ENCODE peak calls at places on chromosomes 7 and 10, in five cellular contexts. L is GM13977, O is T-helper 22 cell, A is mammary epithelial cell, M is NCI-H2081. E is an unnamed sample.

GRCh38 chr10:57716884-57717283 is 550.8 kb downstream of the IPMK start:
- DNase-seq in O (no peak), L (no peak), A (peak), M (no peak), E (no peak)

GRCh38 chr10:70306168-70306705 is 22.4 kb upstream of the NPFFR1 start:
- DNase-seq in A (no peak), L (no peak), M (no peak), O (no peak), E (no peak)

GRCh38 chr7:16675277-16675676 is 29.3 kb downstream of the BZW2 start:
- DNase-seq in O (no peak), L (no peak), A (no peak), M (no peak), E (no peak)

GRCh38 chr10:78964952-78965633 is 103.7 kb upstream of the ZMIZ1 start:
- DNase-seq in L (no peak), O (no peak), A (peak), M (no peak), E (no peak)

GRCh38 chr10:87660484-87661133 is 931 bp downstream of the PAPSS2 start:
- DNase-seq in O (no peak), M (no peak), L (no peak), A (no peak), E (no peak)

GRCh38 chr10:44043646-44044368 is 341.1 kb downstream of the CXCL12 start:
- DNase-seq in A (no peak), M (no peak), O (no peak), L (no peak), E (no peak)

GRCh38 chr7:114720725-114721124 is 201.2 kb upstream of the MDFIC start:
- DNase-seq in A (no peak), L (no peak), M (no peak), O (no peak), E (no peak)

GRCh38 chr10:103069453-103070331 is 123.4 kb downstream of the NT5C2 start:
- DNase-seq in O (peak), L (peak), M (peak), A (peak), E (peak)

GRCh38 chr7:82859106-82859850 is 303.4 kb downstream of the PCLO start:
- DNase-seq in M (no peak), A (peak), O (no peak), L (no peak), E (no peak)

GRCh38 chr7:135210818-135211178 is 528 bp downstream of the WDR91 start:
- DNase-seq in O (no peak), L (no peak), A (no peak), M (no peak), E (peak)

GRCh38 chr7:66265566-66265965 is 60.4 kb downstream of the TPST1 start:
- DNase-seq in L (no peak), A (no peak), O (no peak), M (no peak), E (no peak)

GRCh38 chr10:132654708-132655661 is 117.4 kb downstream of the INPP5A start:
- DNase-seq in O (no peak), L (peak), A (peak), M (no peak), E (peak)

GRCh38 chr7:54785261-54785660 is 26.2 kb upstream of the SEC61G start:
- DNase-seq in O (no peak), L (no peak), M (no peak), A (peak), E (no peak)

GRCh38 chr10:121595321-121595805 is 2.9 kb downstream of the FGFR2 start:
- DNase-seq in A (peak), L (no peak), O (no peak), M (no peak), E (no peak)

GRCh38 chr10:90125966-90126600 is 424.7 kb downstream of the KIF20B start:
- DNase-seq in L (no peak), M (no peak), A (peak), O (no peak), E (no peak)

GRCh38 chr7:70743531-70743930 is 388.4 kb upstream of the GALNT17 start:
- DNase-seq in A (no peak), M (no peak), O (no peak), L (no peak), E (no peak)

GRCh38 chr10:93541402-93542357 is 24.8 kb upstream of the FFAR4 start:
- DNase-seq in M (no peak), L (no peak), O (no peak), A (no peak), E (peak)

GRCh38 chr10:50561266-50561665 is 62.5 kb downstream of the SGMS1 start:
- DNase-seq in M (no peak), O (no peak), L (no peak), A (no peak), E (no peak)

GRCh38 chr7:142063551-142064442 is 47.7 kb upstream of the MGAM2 start:
- DNase-seq in A (no peak), O (no peak), L (no peak), M (no peak), E (no peak)

GRCh38 chr7:5001003-5001402 is 42.0 kb upstream of the MMD2 start:
- DNase-seq in O (no peak), L (no peak), A (no peak), M (no peak), E (no peak)

GRCh38 chr7:29815181-29816105 is 9.1 kb downstream of the WIPF3 start:
- DNase-seq in M (no peak), A (no peak), O (no peak), L (no peak), E (no peak)

GRCh38 chr10:6068422-6068821 is 6.3 kb upstream of the IL2RA start:
- DNase-seq in L (no peak), O (no peak), M (no peak), A (no peak), E (peak)

GRCh38 chr7:19404912-19405329 is 259.7 kb upstream of the FERD3L start:
- DNase-seq in L (no peak), M (no peak), A (peak), O (no peak), E (no peak)

GRCh38 chr10:93815304-93816091 is 57.8 kb downstream of the LGI1 start:
- DNase-seq in M (no peak), O (no peak), A (peak), L (no peak), E (peak)

GRCh38 chr7:151088856-151089699 is 2.8 kb downstream of the AGAP3 start:
- DNase-seq in L (no peak), A (peak), M (peak), O (no peak), E (no peak)

E was measured in GM12865.